ENCODE peak calls at places on chromosome 12, in five cellular contexts. One of them, this sample, is unnamed.
A peak's percentile ranks its signal among the peaks of the same experiment; 100 is the strongest.

GRCh38 chr12:118120579-118121363 is 15.2 kb upstream of the PEBP1 start:
- DNase-seq in pancreas: peak; percentile 86
- DNase-seq in Right ventricle myocardium inferior: peak; percentile 84
- DNase-seq in nucleus accumbens: peak; percentile 56
- DNase-seq in glomerular endothelial cell: no peak
- DNase-seq in this sample: no peak

GRCh38 chr12:104136577-104136976 is 1.4 kb downstream of the NFYB start:
- DNase-seq in pancreas: no peak
- DNase-seq in nucleus accumbens: no peak
- DNase-seq in Right ventricle myocardium inferior: no peak
- DNase-seq in glomerular endothelial cell: no peak
- DNase-seq in this sample: no peak

GRCh38 chr12:122646568-122647220 is 56.5 kb downstream of the HCAR2 start:
- DNase-seq in nucleus accumbens: no peak
- DNase-seq in Right ventricle myocardium inferior: no peak
- DNase-seq in pancreas: no peak
- DNase-seq in glomerular endothelial cell: no peak
- DNase-seq in this sample: no peak

GRCh38 chr12:53667080-53667479 is 8.8 kb downstream of the ATP5MC2 start:
- DNase-seq in glomerular endothelial cell: no peak
- DNase-seq in nucleus accumbens: no peak
- DNase-seq in pancreas: no peak
- DNase-seq in Right ventricle myocardium inferior: no peak
- DNase-seq in this sample: no peak

GRCh38 chr12:16228067-16228466 is 49.4 kb downstream of the SLC15A5 start:
- DNase-seq in nucleus accumbens: no peak
- DNase-seq in Right ventricle myocardium inferior: no peak
- DNase-seq in pancreas: no peak
- DNase-seq in glomerular endothelial cell: no peak
- DNase-seq in this sample: no peak

GRCh38 chr12:56206373-56207166 is 15.2 kb downstream of the RNF41 start:
- DNase-seq in pancreas: no peak
- DNase-seq in nucleus accumbens: no peak
- DNase-seq in glomerular endothelial cell: no peak
- DNase-seq in Right ventricle myocardium inferior: no peak
- DNase-seq in this sample: no peak

GRCh38 chr12:78878447-78878846 is 13.9 kb downstream of the SYT1 start:
- DNase-seq in pancreas: no peak
- DNase-seq in Right ventricle myocardium inferior: no peak
- DNase-seq in nucleus accumbens: no peak
- DNase-seq in glomerular endothelial cell: no peak
- DNase-seq in this sample: no peak

GRCh38 chr12:130806574-130806973 is 32.5 kb downstream of the STX2 start:
- DNase-seq in glomerular endothelial cell: no peak
- DNase-seq in nucleus accumbens: no peak
- DNase-seq in pancreas: no peak
- DNase-seq in Right ventricle myocardium inferior: no peak
- DNase-seq in this sample: no peak

GRCh38 chr12:114904254-114905003 is 220.5 kb upstream of the TBX3 start:
- DNase-seq in Right ventricle myocardium inferior: no peak
- DNase-seq in pancreas: no peak
- DNase-seq in nucleus accumbens: no peak
- DNase-seq in glomerular endothelial cell: no peak
- DNase-seq in this sample: no peak

This sample was measured in NCI-H524 treated with DMSO at 0.1 percent for 48 hours.